ENCODE peak calls at places on chromosomes 4 and X, in seven cellular contexts. A is K562, B is right lobe of liver, M is ovary, G is HepG2, L is H1, E is suprapubic skin. K is an unnamed sample. For H3K36me3, the result is how much of the 10 kb centered on the place peaks cover.

GRCh38 chr4:37528161-37528560 is 158.0 kb downstream of the RELL1 start:
- DNase-seq in A (no peak), B (peak), M (no peak), G (peak), L (no peak), E (no peak), K (no peak)

GRCh38 chr4:175560628-175561027 is 251.4 kb downstream of the GPM6A start:
- DNase-seq in A (no peak), B (no peak), M (no peak), G (no peak), L (no peak), E (no peak), K (no peak)

GRCh38 chrX:150889131-150889530 is 9.3 kb downstream of the CD99L2 start:
- DNase-seq in A (no peak), B (no peak), M (no peak), G (no peak), L (no peak), E (no peak), K (no peak)

GRCh38 chr4:6892190-6892908 is 17.3 kb upstream of the TBC1D14 start:
- DNase-seq in A (peak), B (peak), M (no peak), G (peak), L (no peak), E (no peak), K (peak)

GRCh38 chr4:88981571-88981970 is 75.4 kb downstream of the FAM13A start:
- DNase-seq in A (no peak), B (no peak), M (no peak), G (no peak), L (no peak), E (no peak), K (no peak)

GRCh38 chr4:82770607-82771006 is 28.0 kb downstream of the SCD5 start:
- DNase-seq in A (no peak), B (no peak), M (no peak), G (no peak), L (no peak), E (no peak), K (no peak)

GRCh38 chr4:81369898-81370297 is 101.8 kb downstream of the RASGEF1B start:
- DNase-seq in A (no peak), B (no peak), M (no peak), G (no peak), L (no peak), E (no peak), K (no peak)

GRCh38 chr4:184322328-184323025 is 104.8 kb upstream of the ENPP6 start:
- DNase-seq in A (no peak), B (no peak), M (no peak), G (no peak), L (no peak), E (no peak), K (no peak)

GRCh38 chr4:22241415-22241814 is 274.5 kb downstream of the ADGRA3 start:
- DNase-seq in A (no peak), B (no peak), M (no peak), G (no peak), L (no peak), E (no peak), K (no peak)

GRCh38 chrX:9312922-9313867 is 151.7 kb upstream of the TBL1X start:
- DNase-seq in A (peak), B (peak), M (peak), G (peak), L (peak), E (peak), K (peak)

GRCh38 chr4:154738426-154738825 is 5.4 kb upstream of the LRAT start:
- DNase-seq in A (no peak), B (no peak), M (no peak), G (no peak), L (no peak), E (no peak), K (no peak)

GRCh38 chrX:145825896-145826295 is 8.3 kb downstream of the SLITRK2 start:
- DNase-seq in A (no peak), B (no peak), M (no peak), G (no peak), L (no peak), E (no peak), K (no peak)

DNA sequence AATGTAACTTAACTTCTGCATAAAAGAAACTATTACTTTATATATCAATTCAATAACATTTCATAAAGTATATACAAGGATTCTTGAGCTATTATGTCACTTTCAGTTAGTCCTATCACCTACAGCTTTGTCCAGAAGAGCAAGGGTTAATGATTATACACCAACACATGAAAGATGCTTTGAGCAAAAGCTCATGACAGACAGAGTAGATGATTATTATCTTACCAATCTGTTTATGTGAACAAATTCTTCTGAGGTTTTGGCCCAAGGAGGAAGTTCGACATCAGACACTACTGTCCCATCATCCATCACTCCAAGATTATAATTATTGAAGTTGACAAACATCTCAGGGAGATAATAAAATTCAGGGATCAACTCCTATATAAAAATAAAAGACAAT is 166.7 kb upstream of the MAB21L2 start:
- DNase-seq in A (no peak), B (no peak), M (no peak), G (no peak), L (no peak), E (no peak), K (no peak)
- H3K4me3 ChIP-seq in A (no peak), B (no peak), M (no peak), G (no peak), L (no peak), E (no peak), K (no peak)

GRCh38 chr4:169640261-169640880 is 20.0 kb downstream of the CLCN3 start:
- DNase-seq in A (no peak), B (no peak), M (no peak), G (no peak), L (no peak), E (no peak), K (no peak)
- H3K36me3 ChIP-seq in A (half or more), B (under half), M (under half), G (under half), L (under half), E (under half), K (under half)

GRCh38 chr4:110615366-110616161 is 7.3 kb downstream of the PITX2 start:
- DNase-seq in A (no peak), B (no peak), M (no peak), G (no peak), L (peak), E (no peak), K (no peak)

GRCh38 chr4:110616162-110617062 is 6.5 kb downstream of the PITX2 start:
- DNase-seq in A (no peak), B (no peak), M (no peak), G (no peak), L (no peak), E (no peak), K (no peak)

GRCh38 chr4:110613710-110614109 is 9.2 kb downstream of the PITX2 start:
- DNase-seq in A (no peak), B (no peak), M (no peak), G (no peak), L (no peak), E (no peak), K (no peak)

GRCh38 chr4:110614173-110614948 is 8.5 kb downstream of the PITX2 start:
- DNase-seq in A (no peak), B (no peak), M (no peak), G (no peak), L (peak), E (no peak), K (no peak)

GRCh38 chr4:110614981-110615365 is 7.9 kb downstream of the PITX2 start:
- DNase-seq in A (no peak), B (no peak), M (no peak), G (no peak), L (no peak), E (no peak), K (no peak)
- TF ChIP-seq POLR2A in A (no peak), B (no peak), M (no peak), G (no peak), L (no peak), E (no peak), K (no peak)

DNA sequence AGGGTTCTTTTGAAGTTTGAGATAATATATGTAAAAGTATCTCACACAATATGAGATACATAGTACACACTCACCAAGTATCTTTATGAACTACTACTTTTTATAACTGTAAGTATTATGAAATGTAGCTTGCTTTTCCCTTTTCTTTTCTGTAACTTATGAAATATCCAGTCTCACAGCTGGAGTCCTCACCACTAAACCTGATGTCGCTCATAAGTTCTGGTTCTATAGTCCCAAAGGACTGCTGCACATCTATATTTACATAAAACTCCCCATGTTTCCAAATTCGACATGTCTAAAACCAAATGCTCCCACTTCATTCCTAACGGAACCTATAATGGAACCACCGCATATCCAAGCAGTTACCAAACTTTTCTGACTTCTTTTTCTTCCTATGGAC is 186.5 kb upstream of the SLC7A11 start:
- DNase-seq in A (no peak), B (no peak), M (no peak), G (no peak), L (no peak), E (no peak), K (no peak)
- H3K4me3 ChIP-seq in A (no peak), B (no peak), M (no peak), G (no peak), L (no peak), E (no peak), K (no peak)

GRCh38 chr4:25771672-25772071 is 91.1 kb downstream of the SEL1L3 start:
- DNase-seq in A (no peak), B (no peak), M (no peak), G (no peak), L (no peak), E (no peak), K (no peak)

GRCh38 chr4:25767877-25768475 is 94.8 kb downstream of the SEL1L3 start:
- DNase-seq in A (peak), B (peak), M (peak), G (peak), L (no peak), E (no peak), K (no peak)

GRCh38 chr4:25770844-25771243 is 91.9 kb downstream of the SEL1L3 start:
- DNase-seq in A (no peak), B (no peak), M (no peak), G (no peak), L (no peak), E (no peak), K (no peak)

GRCh38 chr4:25773358-25773757 is 89.4 kb downstream of the SEL1L3 start:
- DNase-seq in A (no peak), B (no peak), M (no peak), G (no peak), L (no peak), E (no peak), K (no peak)

DNA sequence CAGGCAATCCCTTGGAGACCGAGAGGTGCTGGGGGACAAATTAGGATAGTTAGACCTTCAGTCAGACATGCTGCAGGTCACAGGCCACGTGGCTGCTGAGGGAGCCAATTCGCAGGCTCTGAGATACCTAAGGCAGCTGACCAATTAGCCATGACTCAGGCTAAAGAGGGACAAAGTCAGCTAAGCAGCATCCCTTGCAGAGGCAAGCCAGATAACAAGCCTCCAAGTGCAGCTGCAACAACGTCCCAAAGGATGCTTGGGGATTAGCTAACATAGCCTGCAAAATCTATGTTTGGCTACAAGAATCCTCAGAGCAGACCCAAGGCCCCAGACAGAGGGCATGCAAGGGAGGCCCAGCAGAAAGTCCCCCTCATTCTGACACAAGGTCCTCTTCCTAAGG is 93.5 kb downstream of the SEL1L3 start:
- DNase-seq in A (no peak), B (no peak), M (no peak), G (no peak), L (no peak), E (no peak), K (no peak)
- H3K36me3 ChIP-seq in A (under half), B (under half), M (under half), G (under half), L (under half), E (under half), K (half or more)

GRCh38 chr4:1250921-1251772 is 2.2 kb upstream of the CTBP1 start:
- DNase-seq in A (no peak), B (no peak), M (peak), G (no peak), L (no peak), E (peak), K (peak)
- TF ChIP-seq POLR2A in A (no peak), B (no peak), M (no peak), G (no peak), L (no peak), E (no peak), K (no peak)

GRCh38 chrX:137032841-137033773 is 688 bp downstream of the GPR101 start:
- DNase-seq in A (no peak), B (no peak), M (no peak), G (no peak), L (no peak), E (no peak), K (no peak)

GRCh38 chrX:137033774-137034507 is at the start of gene GPR101:
- DNase-seq in A (no peak), B (no peak), M (no peak), G (no peak), L (no peak), E (no peak), K (no peak)

GRCh38 chrX:137031039-137031438 is 2.8 kb downstream of the GPR101 start:
- DNase-seq in A (no peak), B (no peak), M (no peak), G (no peak), L (no peak), E (no peak), K (no peak)

GRCh38 chrX:137032378-137032694 is 1.5 kb downstream of the GPR101 start:
- DNase-seq in A (no peak), B (no peak), M (no peak), G (no peak), L (no peak), E (no peak), K (no peak)

GRCh38 chrX:137031517-137032377 is 2.0 kb downstream of the GPR101 start:
- DNase-seq in A (peak), B (peak), M (peak), G (no peak), L (peak), E (no peak), K (no peak)
- H3K4me3 ChIP-seq in A (peak), B (peak), M (peak), G (no peak), L (peak), E (peak), K (peak)

K was measured in spleen.